ENCODE peak calls at places on chromosomes 12 and 14, in ten cellular contexts. M is EH; Z is ELR; J is AG04450; Y is left kidney; N is GM13977; F is iPS-NIHi11; D is stimulated activated effector memory CD8-positive, alpha-beta T cell treated with anti-CD3 and anti-CD28 coated beads, Interleukin-12 subunit alpha, Interleukin-12 subunit beta, amount 100 ng/mL, for 72 hours; W is fibroblast of mammary gland; K is A172. Q is an unnamed sample.

GRCh38 chr12:121182222-121182896 is 27.6 kb upstream of the P2RX4 start:
- DNase-seq in M (no peak), Z (no peak), J (no peak), Y (no peak), N (no peak), F (no peak), D (no peak), W (no peak), K (no peak), Q (no peak)

GRCh38 chr12:116123511-116124258 is 153.8 kb downstream of the MED13L start:
- DNase-seq in M (peak; percentile 74), Z (peak; percentile 57), J (no peak), Y (peak; percentile 75), N (peak; percentile 60), F (no peak), D (no peak), W (peak; percentile 73), K (no peak), Q (peak; percentile 37)

GRCh38 chr12:26195250-26195640 is at the start of gene SSPN:
- DNase-seq in M (peak; percentile 79), Z (peak; percentile 69), J (no peak), Y (peak; percentile 86), N (no peak), F (peak; percentile 62), D (no peak), W (peak; percentile 47), K (no peak), Q (peak; percentile 74)

GRCh38 chr12:95408201-95408600 is 65.8 kb upstream of the METAP2 start:
- DNase-seq in M (no peak), Z (no peak), J (no peak), Y (no peak), N (no peak), F (no peak), D (no peak), W (no peak), K (no peak), Q (no peak)

GRCh38 chr12:78209851-78210493 is 379.3 kb downstream of the NAV3 start:
- DNase-seq in M (no peak), Z (no peak), J (no peak), Y (peak; percentile 71), N (no peak), F (no peak), D (no peak), W (peak; percentile 71), K (no peak), Q (no peak)

GRCh38 chr14:25056688-25057078 is 6.7 kb upstream of the STXBP6 start:
- DNase-seq in M (peak; percentile 17), Z (peak; percentile 4), J (no peak), Y (no peak), N (no peak), F (no peak), D (no peak), W (peak; percentile 39), K (no peak), Q (no peak)

GRCh38 chr14:25132734-25133422 is 82.9 kb upstream of the STXBP6 start:
- DNase-seq in M (peak; percentile 77), Z (peak; percentile 51), J (no peak), Y (peak; percentile 88), N (peak; percentile 66), F (peak; percentile 83), D (peak; percentile 66), W (peak; percentile 64), K (peak; percentile 32), Q (peak; percentile 55)

GRCh38 chr12:130104114-130104513 is 58.1 kb upstream of the FZD10 start:
- DNase-seq in M (no peak), Z (no peak), J (no peak), Y (peak; percentile 53), N (no peak), F (no peak), D (no peak), W (no peak), K (no peak), Q (no peak)

GRCh38 chr12:55700255-55701018 is 7.3 kb downstream of the ITGA7 start:
- DNase-seq in M (peak; percentile 48), Z (peak; percentile 65), J (no peak), Y (no peak), N (no peak), F (no peak), D (no peak), W (no peak), K (no peak), Q (peak; percentile 75)

GRCh38 chr14:58665773-58666500 is 28.2 kb downstream of the DACT1 start:
- DNase-seq in M (no peak), Z (no peak), J (no peak), Y (no peak), N (no peak), F (no peak), D (no peak), W (no peak), K (no peak), Q (no peak)

Q was measured in psoas muscle.